ENCODE peak calls at places on chromosomes 13 and 19, in seven cellular contexts. K is AG04450, Q is heart right ventricle, Y is colonic mucosa, G is cardiac muscle cell, S is A549, X is GM12865. H is an unnamed sample.

GRCh38 chr19:36149673-36150406 is 2.4 kb downstream of the COX7A1 start:
- DNase-seq in S (no peak), G (no peak), Q (no peak), K (no peak), X (no peak), Y (no peak), H (no peak)

GRCh38 chr19:18385675-18386542 is at the start of gene GDF15:
- DNase-seq in G (peak), Y (peak), S (peak), K (peak), X (peak), Q (peak), H (peak)

GRCh38 chr19:50415661-50416033 is 3.1 kb upstream of the SPIB start:
- DNase-seq in Q (no peak), X (peak), Y (peak), S (no peak), G (no peak), K (no peak), H (no peak)

GRCh38 chr19:35309481-35310279 is 17.7 kb downstream of the MAG start:
- DNase-seq in G (peak), Q (peak), K (no peak), X (no peak), S (no peak), Y (no peak), H (no peak)

GRCh38 chr19:17703823-17704463 is 15.3 kb upstream of the MAP1S start:
- DNase-seq in Y (peak), X (peak), G (peak), Q (no peak), K (no peak), S (peak), H (peak)

GRCh38 chr13:72586519-72586918 is 140.9 kb downstream of the MZT1 start:
- DNase-seq in K (no peak), Y (no peak), G (no peak), S (no peak), X (no peak), Q (no peak), H (no peak)

GRCh38 chr13:51689597-51689996 is 105.3 kb downstream of the WDFY2 start:
- DNase-seq in G (no peak), S (no peak), Q (no peak), X (peak), K (no peak), Y (no peak), H (no peak)

GRCh38 chr13:53138369-53139036 is 109.9 kb downstream of the OLFM4 start:
- DNase-seq in G (no peak), Q (no peak), K (no peak), S (no peak), X (no peak), Y (no peak), H (no peak)

GRCh38 chr19:1884719-1885334 is 469 bp downstream of the ABHD17A start:
- DNase-seq in Y (no peak), S (no peak), G (peak), K (no peak), X (no peak), Q (no peak), H (no peak)

GRCh38 chr19:49808762-49809154 is 4.3 kb downstream of the FUZ start:
- DNase-seq in S (peak), K (peak), G (peak), Q (peak), Y (peak), X (peak), H (peak)

GRCh38 chr13:21389124-21389523 is 70.0 kb downstream of the ZDHHC20 start:
- DNase-seq in S (no peak), Y (no peak), G (no peak), X (no peak), K (no peak), Q (no peak), H (no peak)

GRCh38 chr19:4278926-4279529 is at the start of gene SHD:
- DNase-seq in G (peak), S (no peak), X (no peak), K (no peak), Y (no peak), Q (no peak), H (no peak)

GRCh38 chr19:2429917-2430570 is 2.7 kb upstream of the TIMM13 start:
- DNase-seq in G (no peak), Q (no peak), Y (no peak), K (no peak), S (no peak), X (no peak), H (no peak)

GRCh38 chr13:110813646-110814624 is 100.4 kb downstream of the ING1 start:
- DNase-seq in G (no peak), Y (no peak), X (no peak), Q (no peak), S (peak), K (no peak), H (no peak)

GRCh38 chr13:110812869-110813645 is 99.6 kb downstream of the ING1 start:
- DNase-seq in X (no peak), Q (no peak), G (no peak), S (no peak), K (no peak), Y (no peak), H (no peak)

GRCh38 chr13:110811751-110812110 is 98.2 kb downstream of the ING1 start:
- DNase-seq in K (no peak), Q (no peak), X (no peak), S (no peak), Y (no peak), G (no peak), H (no peak)

GRCh38 chr13:110811008-110811720 is 97.7 kb downstream of the ING1 start:
- DNase-seq in K (no peak), G (no peak), Y (no peak), X (no peak), S (no peak), Q (no peak), H (no peak)

DNA sequence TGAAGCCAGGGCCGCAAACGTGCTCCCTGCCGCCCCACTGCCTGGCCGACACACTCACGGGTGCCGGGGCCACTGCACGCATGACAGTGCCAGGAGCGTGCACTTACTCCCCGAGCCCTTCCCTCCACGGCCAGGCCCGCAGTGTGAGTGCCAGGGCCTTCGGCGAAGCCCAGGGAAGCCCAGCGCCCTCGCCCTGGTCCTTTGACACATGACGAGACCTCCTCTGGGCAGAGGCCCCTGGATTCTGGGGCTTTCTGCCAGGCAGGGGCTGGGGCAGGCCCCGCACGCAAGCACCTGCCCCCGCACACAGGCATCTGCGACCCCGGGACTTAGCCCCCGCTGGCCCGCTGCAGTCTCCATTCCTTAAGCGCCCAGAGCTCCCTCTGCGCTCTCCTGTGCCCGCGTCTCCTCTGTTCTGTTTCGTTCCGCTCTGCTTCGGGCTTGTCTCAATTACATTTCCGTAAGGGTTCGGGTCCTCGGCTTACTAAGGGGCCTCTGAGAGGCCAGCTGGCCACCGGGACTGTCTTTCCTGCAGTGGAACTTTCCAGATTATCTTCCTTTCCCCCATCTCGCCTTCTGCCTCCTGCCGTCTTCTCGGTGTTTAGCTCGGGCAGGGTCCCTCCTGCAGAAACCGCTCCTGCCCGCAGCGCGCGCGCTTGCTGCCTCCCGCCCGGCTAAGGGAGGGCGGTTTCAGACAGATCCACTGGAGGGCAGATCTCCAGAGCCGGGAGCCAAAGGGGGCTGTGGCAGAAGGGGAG is 98.8 kb downstream of the ING1 start:
- DNase-seq in Y (no peak), G (no peak), Q (no peak), S (no peak), X (no peak), K (no peak), H (no peak)
- TF ChIP-seq CTCF in Y (no peak), G (peak), Q (no peak), S (no peak), X (no peak), K (peak), H (no peak)

DNA sequence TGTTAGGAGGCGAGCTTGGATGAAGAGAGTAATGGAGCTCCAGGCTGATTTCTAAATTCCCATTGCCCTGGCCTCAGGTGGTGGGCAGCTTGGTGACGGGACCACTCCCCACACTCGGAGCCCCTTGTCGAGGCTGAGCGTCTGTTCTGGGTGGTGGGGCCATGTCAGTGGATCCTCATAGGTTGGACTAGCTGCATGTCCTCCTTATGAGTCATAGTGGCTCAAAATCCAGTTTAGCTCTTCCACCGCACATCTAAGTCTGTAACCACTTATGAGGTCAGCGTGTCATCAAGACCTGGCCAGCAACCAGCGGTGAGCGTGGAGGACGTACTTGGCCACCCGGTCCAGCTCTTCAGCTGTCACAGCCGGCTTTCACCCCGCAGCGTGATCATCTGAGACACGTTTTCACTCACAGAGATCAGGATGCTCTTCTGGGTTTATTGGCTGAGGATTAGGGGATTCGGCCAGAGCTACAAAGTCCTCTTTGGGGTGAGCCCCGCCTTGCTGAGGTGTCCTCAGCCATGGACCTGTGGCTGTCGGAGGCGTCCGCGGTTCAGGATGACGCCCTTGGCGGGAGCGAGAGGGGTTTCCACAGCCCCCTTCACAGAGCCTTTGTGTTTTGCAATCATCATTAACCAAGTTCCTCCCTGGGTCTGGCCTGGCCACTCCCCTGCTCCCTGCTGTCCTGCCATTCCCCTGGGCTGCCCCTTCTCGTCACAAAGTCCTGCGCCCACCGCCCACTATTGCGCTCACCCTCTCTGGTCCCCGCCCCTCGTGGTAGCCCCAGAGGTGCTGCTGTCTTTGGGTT is 41.9 kb downstream of the ADPRHL1 start:
- DNase-seq in X (no peak), Y (peak), G (no peak), K (peak), Q (peak), S (peak), H (no peak)
- H3K4me3 ChIP-seq in X (no peak), Y (no peak), G (no peak), K (peak), Q (no peak), S (peak), H (no peak)

GRCh38 chr19:40552848-40553247 is 23.8 kb upstream of the SHKBP1 start:
- DNase-seq in X (no peak), S (no peak), Y (no peak), G (no peak), K (no peak), Q (no peak), H (no peak)

GRCh38 chr19:40553885-40554857 is 22.5 kb upstream of the SHKBP1 start:
- DNase-seq in Y (no peak), X (no peak), Q (no peak), G (no peak), K (no peak), S (no peak), H (no peak)

GRCh38 chr19:40550951-40551350 is 25.7 kb upstream of the SHKBP1 start:
- DNase-seq in Q (no peak), K (no peak), X (no peak), S (no peak), Y (no peak), G (no peak), H (no peak)

GRCh38 chr19:40549007-40549708 is 27.5 kb upstream of the SHKBP1 start:
- DNase-seq in K (peak), G (peak), S (peak), Y (peak), X (peak), Q (peak), H (peak)
- TF ChIP-seq CTCF in K (peak), G (peak), S (peak), Y (peak), X (peak), Q (no peak), H (peak)

DNA sequence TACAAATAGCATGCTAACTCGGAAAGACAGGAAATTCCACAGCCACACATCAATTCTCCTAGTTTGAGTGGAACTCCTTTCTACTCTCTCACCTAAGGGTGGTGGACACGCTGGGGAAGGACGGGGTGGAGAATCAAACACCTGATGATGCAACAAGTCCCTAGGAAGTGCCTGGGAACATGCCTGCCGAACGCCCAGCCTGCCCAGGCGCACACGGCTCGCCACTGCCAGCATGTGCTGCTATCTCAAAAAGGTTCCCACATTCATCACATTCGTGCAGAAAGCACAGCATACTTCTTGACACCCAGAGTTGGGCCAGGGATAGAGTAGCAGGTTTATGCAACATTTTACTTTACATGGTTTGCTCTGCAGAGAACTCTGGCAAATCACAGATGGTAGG is 164.6 kb downstream of the ABCC4 start:
- DNase-seq in S (no peak), G (no peak), K (no peak), X (no peak), Q (no peak), Y (no peak), H (no peak)
- H3K4me3 ChIP-seq in S (no peak), G (no peak), K (no peak), X (no peak), Q (no peak), Y (no peak), H (no peak)

H was measured in A673.